ENCODE peak calls at places on chromosomes 1 and 21, in five cellular contexts. One of them, this sample, is unnamed.

GRCh38 chr1:37755290-37755689 is 9.6 kb downstream of the EPHA10 start:
- DNase-seq in hepatic stellate cell: no peak
- DNase-seq in endodermal cell: no peak
- DNase-seq in progenitor cell of endocrine pancreas: no peak
- DNase-seq in stimulated activated CD8-positive, alpha-beta memory T cell treated with anti-CD3 and anti-CD28 coated beads, Interleukin-15, amount 100 ng/mL, for 24 hours: no peak
- DNase-seq in this sample: no peak

GRCh38 chr21:44872266-44872567 is 1.3 kb downstream of the PTTG1IP start:
- DNase-seq in hepatic stellate cell: no peak
- DNase-seq in stimulated activated CD8-positive, alpha-beta memory T cell treated with anti-CD3 and anti-CD28 coated beads, Interleukin-15, amount 100 ng/mL, for 24 hours: no peak
- DNase-seq in progenitor cell of endocrine pancreas: no peak
- DNase-seq in endodermal cell: no peak
- DNase-seq in this sample: no peak

GRCh38 chr1:237141471-237141870 is 99.5 kb downstream of the RYR2 start:
- DNase-seq in stimulated activated CD8-positive, alpha-beta memory T cell treated with anti-CD3 and anti-CD28 coated beads, Interleukin-15, amount 100 ng/mL, for 24 hours: no peak
- DNase-seq in endodermal cell: no peak
- DNase-seq in hepatic stellate cell: no peak
- DNase-seq in progenitor cell of endocrine pancreas: no peak
- DNase-seq in this sample: no peak

GRCh38 chr1:156608981-156609380 is 7.7 kb upstream of the GPATCH4 start:
- DNase-seq in stimulated activated CD8-positive, alpha-beta memory T cell treated with anti-CD3 and anti-CD28 coated beads, Interleukin-15, amount 100 ng/mL, for 24 hours: no peak
- DNase-seq in endodermal cell: peak
- DNase-seq in hepatic stellate cell: no peak
- DNase-seq in progenitor cell of endocrine pancreas: peak
- DNase-seq in this sample: no peak

GRCh38 chr21:34949045-34949444 is 100.1 kb downstream of the RUNX1 start:
- DNase-seq in hepatic stellate cell: no peak
- DNase-seq in progenitor cell of endocrine pancreas: no peak
- DNase-seq in stimulated activated CD8-positive, alpha-beta memory T cell treated with anti-CD3 and anti-CD28 coated beads, Interleukin-15, amount 100 ng/mL, for 24 hours: no peak
- DNase-seq in endodermal cell: no peak
- DNase-seq in this sample: no peak

GRCh38 chr1:158087320-158087927 is 93.3 kb upstream of the CD1D start:
- DNase-seq in endodermal cell: peak
- DNase-seq in stimulated activated CD8-positive, alpha-beta memory T cell treated with anti-CD3 and anti-CD28 coated beads, Interleukin-15, amount 100 ng/mL, for 24 hours: no peak
- DNase-seq in hepatic stellate cell: peak
- DNase-seq in progenitor cell of endocrine pancreas: peak
- DNase-seq in this sample: peak

GRCh38 chr1:70899735-70900134 is 147.9 kb downstream of the PTGER3 start:
- DNase-seq in hepatic stellate cell: no peak
- DNase-seq in stimulated activated CD8-positive, alpha-beta memory T cell treated with anti-CD3 and anti-CD28 coated beads, Interleukin-15, amount 100 ng/mL, for 24 hours: no peak
- DNase-seq in endodermal cell: no peak
- DNase-seq in progenitor cell of endocrine pancreas: no peak
- DNase-seq in this sample: no peak

GRCh38 chr21:44304846-44305245 is 5.0 kb downstream of the PFKL start:
- DNase-seq in hepatic stellate cell: peak
- DNase-seq in endodermal cell: peak
- DNase-seq in progenitor cell of endocrine pancreas: peak
- DNase-seq in stimulated activated CD8-positive, alpha-beta memory T cell treated with anti-CD3 and anti-CD28 coated beads, Interleukin-15, amount 100 ng/mL, for 24 hours: no peak
- DNase-seq in this sample: peak

GRCh38 chr1:218656301-218657037 is 311.3 kb downstream of the TGFB2 start:
- DNase-seq in progenitor cell of endocrine pancreas: no peak
- DNase-seq in hepatic stellate cell: no peak
- DNase-seq in endodermal cell: no peak
- DNase-seq in stimulated activated CD8-positive, alpha-beta memory T cell treated with anti-CD3 and anti-CD28 coated beads, Interleukin-15, amount 100 ng/mL, for 24 hours: no peak
- DNase-seq in this sample: no peak

GRCh38 chr1:21289700-21290545 is at the start of gene ECE1:
- DNase-seq in stimulated activated CD8-positive, alpha-beta memory T cell treated with anti-CD3 and anti-CD28 coated beads, Interleukin-15, amount 100 ng/mL, for 24 hours: no peak
- DNase-seq in progenitor cell of endocrine pancreas: peak
- DNase-seq in endodermal cell: peak
- DNase-seq in hepatic stellate cell: peak
- DNase-seq in this sample: peak

GRCh38 chr1:25210728-25211127 is 21.6 kb downstream of the SYF2 start:
- DNase-seq in endodermal cell: peak
- DNase-seq in hepatic stellate cell: no peak
- DNase-seq in stimulated activated CD8-positive, alpha-beta memory T cell treated with anti-CD3 and anti-CD28 coated beads, Interleukin-15, amount 100 ng/mL, for 24 hours: no peak
- DNase-seq in progenitor cell of endocrine pancreas: no peak
- DNase-seq in this sample: no peak

GRCh38 chr1:58395355-58395754 is 151.2 kb downstream of the OMA1 start:
- DNase-seq in hepatic stellate cell: peak
- DNase-seq in progenitor cell of endocrine pancreas: no peak
- DNase-seq in stimulated activated CD8-positive, alpha-beta memory T cell treated with anti-CD3 and anti-CD28 coated beads, Interleukin-15, amount 100 ng/mL, for 24 hours: no peak
- DNase-seq in endodermal cell: peak
- DNase-seq in this sample: peak

GRCh38 chr1:154747841-154748766 is 122.0 kb downstream of the KCNN3 start:
- DNase-seq in hepatic stellate cell: no peak
- DNase-seq in endodermal cell: peak
- DNase-seq in progenitor cell of endocrine pancreas: no peak
- DNase-seq in stimulated activated CD8-positive, alpha-beta memory T cell treated with anti-CD3 and anti-CD28 coated beads, Interleukin-15, amount 100 ng/mL, for 24 hours: no peak
- DNase-seq in this sample: no peak

GRCh38 chr1:225866061-225866844 is 15.9 kb downstream of the TMEM63A start:
- DNase-seq in hepatic stellate cell: peak
- DNase-seq in progenitor cell of endocrine pancreas: no peak
- DNase-seq in stimulated activated CD8-positive, alpha-beta memory T cell treated with anti-CD3 and anti-CD28 coated beads, Interleukin-15, amount 100 ng/mL, for 24 hours: no peak
- DNase-seq in endodermal cell: no peak
- DNase-seq in this sample: peak

GRCh38 chr1:156816561-156817328 is at the start of gene SH2D2A:
- DNase-seq in hepatic stellate cell: no peak
- DNase-seq in stimulated activated CD8-positive, alpha-beta memory T cell treated with anti-CD3 and anti-CD28 coated beads, Interleukin-15, amount 100 ng/mL, for 24 hours: peak
- DNase-seq in endodermal cell: no peak
- DNase-seq in progenitor cell of endocrine pancreas: no peak
- DNase-seq in this sample: no peak

GRCh38 chr1:207365063-207365462 is 43.6 kb downstream of the CD55 start:
- DNase-seq in hepatic stellate cell: no peak
- DNase-seq in progenitor cell of endocrine pancreas: no peak
- DNase-seq in stimulated activated CD8-positive, alpha-beta memory T cell treated with anti-CD3 and anti-CD28 coated beads, Interleukin-15, amount 100 ng/mL, for 24 hours: no peak
- DNase-seq in endodermal cell: no peak
- DNase-seq in this sample: no peak

GRCh38 chr1:8367571-8368184 is 49.8 kb downstream of the SLC45A1 start:
- DNase-seq in progenitor cell of endocrine pancreas: no peak
- DNase-seq in hepatic stellate cell: no peak
- DNase-seq in stimulated activated CD8-positive, alpha-beta memory T cell treated with anti-CD3 and anti-CD28 coated beads, Interleukin-15, amount 100 ng/mL, for 24 hours: no peak
- DNase-seq in endodermal cell: no peak
- DNase-seq in this sample: no peak

GRCh38 chr1:199460933-199461332 is 566.6 kb upstream of the NR5A2 start:
- DNase-seq in hepatic stellate cell: peak
- DNase-seq in progenitor cell of endocrine pancreas: no peak
- DNase-seq in stimulated activated CD8-positive, alpha-beta memory T cell treated with anti-CD3 and anti-CD28 coated beads, Interleukin-15, amount 100 ng/mL, for 24 hours: no peak
- DNase-seq in endodermal cell: no peak
- DNase-seq in this sample: no peak

GRCh38 chr1:218454700-218455282 is 109.7 kb downstream of the TGFB2 start:
- DNase-seq in stimulated activated CD8-positive, alpha-beta memory T cell treated with anti-CD3 and anti-CD28 coated beads, Interleukin-15, amount 100 ng/mL, for 24 hours: no peak
- DNase-seq in endodermal cell: no peak
- DNase-seq in progenitor cell of endocrine pancreas: no peak
- DNase-seq in hepatic stellate cell: no peak
- DNase-seq in this sample: no peak

GRCh38 chr1:37476460-37477197 is 2.2 kb downstream of the ZC3H12A start:
- DNase-seq in progenitor cell of endocrine pancreas: no peak
- DNase-seq in endodermal cell: peak
- DNase-seq in hepatic stellate cell: peak
- DNase-seq in stimulated activated CD8-positive, alpha-beta memory T cell treated with anti-CD3 and anti-CD28 coated beads, Interleukin-15, amount 100 ng/mL, for 24 hours: no peak
- DNase-seq in this sample: peak

GRCh38 chr21:26686278-26686677 is 113.2 kb upstream of the CYYR1 start:
- DNase-seq in endodermal cell: peak
- DNase-seq in stimulated activated CD8-positive, alpha-beta memory T cell treated with anti-CD3 and anti-CD28 coated beads, Interleukin-15, amount 100 ng/mL, for 24 hours: no peak
- DNase-seq in hepatic stellate cell: peak
- DNase-seq in progenitor cell of endocrine pancreas: no peak
- DNase-seq in this sample: no peak

GRCh38 chr1:192170196-192170984 is 12.1 kb downstream of the RGS18 start:
- DNase-seq in progenitor cell of endocrine pancreas: no peak
- DNase-seq in endodermal cell: no peak
- DNase-seq in hepatic stellate cell: no peak
- DNase-seq in stimulated activated CD8-positive, alpha-beta memory T cell treated with anti-CD3 and anti-CD28 coated beads, Interleukin-15, amount 100 ng/mL, for 24 hours: no peak
- DNase-seq in this sample: no peak

GRCh38 chr1:31531177-31532000 is 44.9 kb upstream of the TINAGL1 start:
- DNase-seq in endodermal cell: no peak
- DNase-seq in progenitor cell of endocrine pancreas: no peak
- DNase-seq in stimulated activated CD8-positive, alpha-beta memory T cell treated with anti-CD3 and anti-CD28 coated beads, Interleukin-15, amount 100 ng/mL, for 24 hours: no peak
- DNase-seq in hepatic stellate cell: no peak
- DNase-seq in this sample: peak

GRCh38 chr1:190067592-190067991 is 410.1 kb downstream of the BRINP3 start:
- DNase-seq in progenitor cell of endocrine pancreas: no peak
- DNase-seq in stimulated activated CD8-positive, alpha-beta memory T cell treated with anti-CD3 and anti-CD28 coated beads, Interleukin-15, amount 100 ng/mL, for 24 hours: no peak
- DNase-seq in endodermal cell: no peak
- DNase-seq in hepatic stellate cell: no peak
- DNase-seq in this sample: no peak

GRCh38 chr1:24110642-24111263 is 1.2 kb downstream of the MYOM3 start:
- DNase-seq in progenitor cell of endocrine pancreas: no peak
- DNase-seq in hepatic stellate cell: no peak
- DNase-seq in stimulated activated CD8-positive, alpha-beta memory T cell treated with anti-CD3 and anti-CD28 coated beads, Interleukin-15, amount 100 ng/mL, for 24 hours: no peak
- DNase-seq in endodermal cell: no peak
- DNase-seq in this sample: no peak

GRCh38 chr1:108732398-108732797 is 14.1 kb upstream of the STXBP3 start:
- DNase-seq in progenitor cell of endocrine pancreas: no peak
- DNase-seq in hepatic stellate cell: no peak
- DNase-seq in stimulated activated CD8-positive, alpha-beta memory T cell treated with anti-CD3 and anti-CD28 coated beads, Interleukin-15, amount 100 ng/mL, for 24 hours: no peak
- DNase-seq in endodermal cell: no peak
- DNase-seq in this sample: no peak

GRCh38 chr1:241157435-241157834 is 199.6 kb downstream of the RGS7 start:
- DNase-seq in progenitor cell of endocrine pancreas: no peak
- DNase-seq in hepatic stellate cell: no peak
- DNase-seq in stimulated activated CD8-positive, alpha-beta memory T cell treated with anti-CD3 and anti-CD28 coated beads, Interleukin-15, amount 100 ng/mL, for 24 hours: no peak
- DNase-seq in endodermal cell: no peak
- DNase-seq in this sample: no peak

GRCh38 chr1:160194737-160195059 is 4.3 kb downstream of the CASQ1 start:
- DNase-seq in stimulated activated CD8-positive, alpha-beta memory T cell treated with anti-CD3 and anti-CD28 coated beads, Interleukin-15, amount 100 ng/mL, for 24 hours: no peak
- DNase-seq in endodermal cell: no peak
- DNase-seq in progenitor cell of endocrine pancreas: no peak
- DNase-seq in hepatic stellate cell: no peak
- DNase-seq in this sample: no peak

GRCh38 chr21:23986987-23987386 is 1620.3 kb downstream of the MRPL39 start:
- DNase-seq in progenitor cell of endocrine pancreas: no peak
- DNase-seq in stimulated activated CD8-positive, alpha-beta memory T cell treated with anti-CD3 and anti-CD28 coated beads, Interleukin-15, amount 100 ng/mL, for 24 hours: no peak
- DNase-seq in endodermal cell: no peak
- DNase-seq in hepatic stellate cell: no peak
- DNase-seq in this sample: no peak

GRCh38 chr1:246785536-246786111 is 61.4 kb downstream of the SCCPDH start:
- DNase-seq in endodermal cell: no peak
- DNase-seq in hepatic stellate cell: no peak
- DNase-seq in progenitor cell of endocrine pancreas: no peak
- DNase-seq in stimulated activated CD8-positive, alpha-beta memory T cell treated with anti-CD3 and anti-CD28 coated beads, Interleukin-15, amount 100 ng/mL, for 24 hours: no peak
- DNase-seq in this sample: no peak